ENCODE peak calls at places on chromosomes 5 and 9, in six cellular contexts. One of them, this sample, is unnamed.

GRCh38 chr9:122848256-122848943 is 20.0 kb upstream of the PDCL start:
- DNase-seq in NCI-H524: no peak
- DNase-seq in left colon: no peak
- DNase-seq in NCI-H2171: no peak
- DNase-seq in GM12865: no peak
- DNase-seq in Calu3: no peak
- DNase-seq in this sample: no peak

GRCh38 chr5:132294728-132295504 is 722 bp downstream of the SLC22A4 start:
- DNase-seq in NCI-H524: no peak
- DNase-seq in left colon: peak
- DNase-seq in NCI-H2171: no peak
- DNase-seq in GM12865: peak
- DNase-seq in Calu3: peak
- DNase-seq in this sample: peak

GRCh38 chr9:14400658-14400995 is 86.7 kb upstream of the NFIB start:
- DNase-seq in NCI-H524: peak
- DNase-seq in left colon: no peak
- DNase-seq in NCI-H2171: no peak
- DNase-seq in GM12865: no peak
- DNase-seq in Calu3: peak
- DNase-seq in this sample: no peak

GRCh38 chr5:132019857-132020555 is 8.5 kb upstream of the ACSL6 start:
- DNase-seq in NCI-H524: no peak
- DNase-seq in left colon: no peak
- DNase-seq in NCI-H2171: no peak
- DNase-seq in GM12865: peak
- DNase-seq in Calu3: no peak
- DNase-seq in this sample: no peak

GRCh38 chr5:67073045-67073444 is 123.6 kb downstream of the CD180 start:
- DNase-seq in NCI-H524: no peak
- DNase-seq in left colon: no peak
- DNase-seq in NCI-H2171: no peak
- DNase-seq in GM12865: no peak
- DNase-seq in Calu3: no peak
- DNase-seq in this sample: no peak

GRCh38 chr5:31909073-31909472 is 265.0 kb downstream of the GOLPH3 start:
- DNase-seq in NCI-H524: no peak
- DNase-seq in left colon: no peak
- DNase-seq in NCI-H2171: no peak
- DNase-seq in GM12865: no peak
- DNase-seq in Calu3: no peak
- DNase-seq in this sample: no peak

GRCh38 chr5:174995827-174996226 is 271.4 kb downstream of the MSX2 start:
- DNase-seq in NCI-H524: no peak
- DNase-seq in left colon: no peak
- DNase-seq in NCI-H2171: no peak
- DNase-seq in GM12865: no peak
- DNase-seq in Calu3: no peak
- DNase-seq in this sample: no peak

GRCh38 chr5:149857499-149857898 is 87.1 kb downstream of the PDE6A start:
- DNase-seq in NCI-H524: no peak
- DNase-seq in left colon: peak
- DNase-seq in NCI-H2171: no peak
- DNase-seq in GM12865: no peak
- DNase-seq in Calu3: peak
- DNase-seq in this sample: peak

GRCh38 chr5:126454535-126454934 is 31.3 kb downstream of the GRAMD2B start:
- DNase-seq in NCI-H524: no peak
- DNase-seq in left colon: no peak
- DNase-seq in NCI-H2171: no peak
- DNase-seq in GM12865: no peak
- DNase-seq in Calu3: no peak
- DNase-seq in this sample: no peak

GRCh38 chr5:128538249-128539037 is 398 bp upstream of the FBN2 start:
- DNase-seq in NCI-H524: peak
- DNase-seq in left colon: peak
- DNase-seq in NCI-H2171: no peak
- DNase-seq in GM12865: no peak
- DNase-seq in Calu3: peak
- DNase-seq in this sample: peak

GRCh38 chr5:122099060-122099790 is 21.2 kb upstream of the LOX start:
- DNase-seq in NCI-H524: no peak
- DNase-seq in left colon: no peak
- DNase-seq in NCI-H2171: no peak
- DNase-seq in GM12865: no peak
- DNase-seq in Calu3: peak
- DNase-seq in this sample: peak

GRCh38 chr5:139684881-139685749 is 37.0 kb downstream of the CXXC5 start:
- DNase-seq in NCI-H524: no peak
- DNase-seq in left colon: no peak
- DNase-seq in NCI-H2171: no peak
- DNase-seq in GM12865: no peak
- DNase-seq in Calu3: no peak
- DNase-seq in this sample: no peak

GRCh38 chr9:117034862-117035261 is 347.8 kb downstream of the TRIM32 start:
- DNase-seq in NCI-H524: no peak
- DNase-seq in left colon: no peak
- DNase-seq in NCI-H2171: no peak
- DNase-seq in GM12865: peak
- DNase-seq in Calu3: no peak
- DNase-seq in this sample: peak

GRCh38 chr5:176611435-176611834 is 1.5 kb upstream of the GPRIN1 start:
- DNase-seq in NCI-H524: no peak
- DNase-seq in left colon: peak
- DNase-seq in NCI-H2171: no peak
- DNase-seq in GM12865: peak
- DNase-seq in Calu3: peak
- DNase-seq in this sample: peak

GRCh38 chr9:118170032-118170955 is 466.1 kb downstream of the TLR4 start:
- DNase-seq in NCI-H524: peak
- DNase-seq in left colon: no peak
- DNase-seq in NCI-H2171: peak
- DNase-seq in GM12865: peak
- DNase-seq in Calu3: peak
- DNase-seq in this sample: peak

GRCh38 chr5:151637676-151638075 is 46.5 kb upstream of the FAT2 start:
- DNase-seq in NCI-H524: no peak
- DNase-seq in left colon: no peak
- DNase-seq in NCI-H2171: no peak
- DNase-seq in GM12865: no peak
- DNase-seq in Calu3: no peak
- DNase-seq in this sample: no peak

GRCh38 chr5:61599370-61600140 is 267.5 kb downstream of the ZSWIM6 start:
- DNase-seq in NCI-H524: no peak
- DNase-seq in left colon: no peak
- DNase-seq in NCI-H2171: no peak
- DNase-seq in GM12865: no peak
- DNase-seq in Calu3: peak
- DNase-seq in this sample: no peak

GRCh38 chr5:143442398-143442797 is 38.9 kb upstream of the NR3C1 start:
- DNase-seq in NCI-H524: no peak
- DNase-seq in left colon: no peak
- DNase-seq in NCI-H2171: no peak
- DNase-seq in GM12865: no peak
- DNase-seq in Calu3: no peak
- DNase-seq in this sample: no peak

GRCh38 chr5:169325273-169325672 is 24.3 kb upstream of the SLIT3 start:
- DNase-seq in NCI-H524: no peak
- DNase-seq in left colon: no peak
- DNase-seq in NCI-H2171: no peak
- DNase-seq in GM12865: no peak
- DNase-seq in Calu3: no peak
- DNase-seq in this sample: no peak

GRCh38 chr5:173281910-173282309 is 46.3 kb downstream of the STC2 start:
- DNase-seq in NCI-H524: peak
- DNase-seq in left colon: no peak
- DNase-seq in NCI-H2171: no peak
- DNase-seq in GM12865: no peak
- DNase-seq in Calu3: peak
- DNase-seq in this sample: peak

GRCh38 chr9:130962418-130963316 is 23.6 kb upstream of the FIBCD1 start:
- DNase-seq in NCI-H524: no peak
- DNase-seq in left colon: no peak
- DNase-seq in NCI-H2171: no peak
- DNase-seq in GM12865: no peak
- DNase-seq in Calu3: peak
- DNase-seq in this sample: peak

GRCh38 chr5:26009742-26010141 is 1028.6 kb downstream of the CDH9 start:
- DNase-seq in NCI-H524: no peak
- DNase-seq in left colon: no peak
- DNase-seq in NCI-H2171: no peak
- DNase-seq in GM12865: no peak
- DNase-seq in Calu3: no peak
- DNase-seq in this sample: no peak

GRCh38 chr5:37771731-37772130 is 68.1 kb downstream of the GDNF start:
- DNase-seq in NCI-H524: no peak
- DNase-seq in left colon: no peak
- DNase-seq in NCI-H2171: no peak
- DNase-seq in GM12865: no peak
- DNase-seq in Calu3: no peak
- DNase-seq in this sample: peak

GRCh38 chr5:5658226-5658625 is 235.7 kb downstream of the ICE1 start:
- DNase-seq in NCI-H524: no peak
- DNase-seq in left colon: no peak
- DNase-seq in NCI-H2171: no peak
- DNase-seq in GM12865: peak
- DNase-seq in Calu3: no peak
- DNase-seq in this sample: peak